ENCODE peak calls at places on chromosomes 5 and 9, in ten cellular contexts. K is GM06990, I is upper lobe of right lung, X is AG04450, O is cardiac muscle cell, F is A549, R is fibroblast of the aortic adventitia, L is AG10803, Q is brain microvascular endothelial cell, V is H1. H is an unnamed sample.

GRCh38 chr5:95734916-95735315 is 3.8 kb downstream of the RHOBTB3 start:
- DNase-seq in K (no peak), R (peak; percentile 92), Q (no peak), O (peak; percentile 78), V (no peak), F (no peak), X (peak; percentile 27), L (peak; percentile 65), I (no peak), H (no peak)

GRCh38 chr5:102241809-102242421 is 54.2 kb downstream of the SLCO4C1 start:
- DNase-seq in Q (no peak), X (no peak), K (no peak), F (no peak), I (no peak), O (no peak), L (no peak), R (no peak), V (no peak), H (no peak)

GRCh38 chr5:173764321-173765029 is 123.7 kb upstream of the CPEB4 start:
- DNase-seq in O (peak; percentile 95), R (peak; percentile 93), I (peak; percentile 87), F (peak; percentile 96), X (peak; percentile 89), Q (peak; percentile 96), L (peak; percentile 94), V (no peak), K (no peak), H (no peak)

GRCh38 chr9:75930766-75931311 is 40.4 kb downstream of the PCSK5 start:
- DNase-seq in O (no peak), I (peak; percentile 66), X (no peak), L (no peak), V (no peak), K (no peak), F (no peak), Q (no peak), R (peak; percentile 14), H (no peak)

GRCh38 chr5:93158841-93159240 is 422.2 kb downstream of the NR2F1-AS1 start:
- DNase-seq in O (no peak), F (no peak), Q (peak; percentile 31), X (no peak), R (no peak), K (no peak), I (no peak), L (peak; percentile 78), V (no peak), H (no peak)

GRCh38 chr5:143267186-143267585 is 136.3 kb downstream of the NR3C1 start:
- DNase-seq in L (no peak), R (no peak), X (no peak), V (no peak), K (no peak), I (no peak), Q (no peak), O (no peak), F (no peak), H (no peak)

GRCh38 chr5:157890825-157891587 is 32.1 kb upstream of the CLINT1 start:
- DNase-seq in F (no peak), Q (no peak), V (no peak), I (no peak), K (no peak), R (no peak), X (no peak), O (no peak), L (no peak), H (no peak)

GRCh38 chr5:175443514-175444059 is 395 bp downstream of the DRD1 start:
- DNase-seq in O (no peak), R (peak; percentile 8), Q (no peak), X (no peak), K (no peak), F (peak; percentile 4), L (no peak), I (no peak), V (no peak), H (no peak)

GRCh38 chr9:92525306-92525705 is 10.5 kb downstream of the ECM2 start:
- DNase-seq in L (peak; percentile 28), Q (no peak), X (no peak), V (no peak), R (no peak), I (no peak), F (no peak), O (no peak), K (no peak), H (no peak)

GRCh38 chr5:153881687-153882086 is 157.0 kb downstream of the FAM114A2 start:
- DNase-seq in O (no peak), K (no peak), L (no peak), Q (no peak), R (peak; percentile 34), I (no peak), F (no peak), V (no peak), X (no peak), H (no peak)

GRCh38 chr9:97853844-97854695 is 1.0 kb downstream of the FOXE1 start:
- DNase-seq in K (peak; percentile 68), O (peak; percentile 39), X (no peak), I (peak; percentile 65), L (peak; percentile 18), F (peak; percentile 41), V (peak; percentile 77), Q (no peak), R (no peak), H (no peak)

GRCh38 chr5:95862636-95863382 is 40.3 kb upstream of the GLRX start:
- DNase-seq in V (no peak), O (no peak), Q (no peak), K (no peak), X (no peak), F (no peak), L (no peak), R (no peak), I (no peak), H (no peak)

GRCh38 chr5:65020492-65020891 is 251.8 kb downstream of the CWC27 start:
- DNase-seq in R (peak; percentile 73), X (no peak), V (no peak), K (no peak), L (peak; percentile 69), O (peak; percentile 50), F (no peak), Q (no peak), I (no peak), H (no peak)

GRCh38 chr9:106482733-106483132 is 380.2 kb upstream of the ZNF462 start:
- DNase-seq in O (peak; percentile 21), Q (no peak), R (no peak), V (no peak), F (no peak), I (no peak), L (peak; percentile 27), K (peak; percentile 56), X (no peak), H (peak; percentile 5)

GRCh38 chr9:88476491-88477271 is 58.3 kb upstream of the NXNL2 start:
- DNase-seq in O (no peak), L (peak; percentile 56), I (no peak), F (no peak), Q (peak; percentile 21), R (peak; percentile 36), K (no peak), V (no peak), X (no peak), H (no peak)

GRCh38 chr9:99445920-99446319 is 223.8 kb downstream of the SEC61B start:
- DNase-seq in X (no peak), I (no peak), Q (no peak), R (no peak), O (no peak), K (no peak), V (no peak), L (no peak), F (no peak), H (no peak)

GRCh38 chr9:93891549-93892310 is 63.4 kb downstream of the BARX1 start:
- DNase-seq in X (no peak), I (no peak), O (no peak), L (no peak), R (no peak), K (no peak), V (no peak), F (no peak), Q (no peak), H (no peak)

DNA sequence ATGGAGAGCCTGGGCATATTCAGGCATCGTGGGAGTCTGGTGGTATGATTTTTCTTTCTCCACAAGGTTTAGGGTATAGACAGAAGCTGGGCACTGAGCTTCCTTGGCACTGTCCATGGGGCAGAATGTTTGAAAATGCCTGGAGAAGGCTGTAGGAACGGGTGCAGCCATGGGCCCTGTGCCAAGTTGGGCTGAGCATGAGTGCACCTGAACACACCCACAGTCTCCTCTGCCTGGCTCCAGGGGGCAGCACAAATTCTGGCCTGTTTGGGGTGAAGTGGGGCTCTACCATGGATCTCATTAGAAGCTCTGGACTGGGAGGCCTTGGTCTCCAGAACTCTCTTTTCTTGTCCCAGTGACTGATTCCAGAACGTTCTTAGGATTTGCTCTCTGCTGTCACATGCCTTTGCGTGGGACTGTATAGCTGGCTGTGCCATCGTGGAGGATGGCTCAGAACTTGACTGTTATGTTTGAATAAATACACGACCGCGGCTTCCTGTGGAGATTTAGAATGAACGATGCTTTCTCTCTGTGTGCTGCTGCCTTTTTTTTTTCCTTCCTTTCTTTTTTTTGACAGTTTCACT is 229.8 kb downstream of the FANCC start:
- DNase-seq in V (no peak), K (no peak), R (no peak), O (no peak), F (peak; percentile 42), Q (no peak), X (no peak), L (no peak), I (peak; percentile 76), H (no peak)
- TF ChIP-seq CTCF in V (peak; percentile 47), K (peak; percentile 38), R (peak; percentile 15), O (no peak), F (peak; percentile 31), Q (peak; percentile 46), X (peak; percentile 13), L (no peak), I (peak; percentile 13), H (peak; percentile 34)

GRCh38 chr9:468766-469496 is 254.3 kb downstream of the DOCK8 start:
- DNase-seq in L (no peak), O (peak; percentile 55), Q (no peak), K (no peak), X (no peak), I (no peak), F (no peak), V (no peak), R (peak; percentile 8), H (no peak)
- H3K4me3 ChIP-seq in L (peak overlapping the region; percentile 9), O (no peak overlapping the region), Q (no peak overlapping the region), K (peak overlapping the region; percentile 23), X (no peak overlapping the region), I (peak overlapping the region; percentile 59), F (no peak overlapping the region), V (peak overlapping the region; percentile 66), R (no peak overlapping the region), H (peak overlapping the region; percentile 61)

GRCh38 chr9:13173553-13173952 is 105.9 kb downstream of the MPDZ start:
- DNase-seq in X (no peak), V (no peak), Q (no peak), R (no peak), F (no peak), K (no peak), I (no peak), O (no peak), L (no peak), H (no peak)
- TF ChIP-seq CTCF in X (no peak), V (no peak), Q (no peak), R (no peak), F (no peak), K (no peak), I (no peak), O (no peak), L (no peak), H (no peak)

DNA sequence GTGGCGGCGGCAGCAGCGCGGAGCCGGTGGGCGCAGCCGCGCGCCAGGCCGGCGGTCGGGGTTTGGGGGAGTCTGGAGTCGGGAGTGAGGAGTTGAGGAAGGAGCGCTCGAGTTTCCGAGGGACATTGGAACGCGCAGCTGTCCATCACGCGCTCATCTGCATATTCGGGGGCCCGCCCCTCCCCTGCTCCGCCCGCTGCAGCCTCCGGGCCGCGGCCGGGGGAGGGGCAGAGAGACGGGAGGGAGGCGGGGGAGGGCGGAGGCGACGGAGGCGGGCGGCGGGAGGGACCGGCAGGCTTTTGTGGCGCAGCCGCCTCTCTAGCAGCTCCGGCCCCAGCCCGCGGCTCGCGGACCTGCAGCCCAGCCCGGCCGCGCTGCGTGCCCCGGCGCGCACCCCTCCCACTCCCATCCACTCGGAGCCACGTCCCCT is at the start of gene IRX2:
- DNase-seq in Q (no peak), I (peak; percentile 95), K (no peak), L (peak; percentile 98), R (peak; percentile 81), X (no peak), F (peak; percentile 44), V (peak; percentile 90), O (peak; percentile 73), H (no peak)
- H3K4me3 ChIP-seq in Q (peak within 1 kb of the TSS; percentile 34), I (peak within 1 kb of the TSS; percentile 54), K (no peak within 1 kb of the TSS), L (peak within 1 kb of the TSS; percentile 81), R (peak within 1 kb of the TSS; percentile 58), X (no peak within 1 kb of the TSS), F (peak within 1 kb of the TSS; percentile 49), V (peak within 1 kb of the TSS; percentile 98), O (peak within 1 kb of the TSS; percentile 97), H (no peak within 1 kb of the TSS)

H was measured in GM12864.